ENCODE peak calls at places on chromosome 1, in nine cellular contexts. Y is GM23338, N is hepatocyte, E is neural progenitor cell, P is MM.1S, I is GM23248, F is OCI-LY7, J is HCT116, Z is SK-N-SH. G is an unnamed sample.

GRCh38 chr1:223248001-223248786 is 105.1 kb upstream of the TLR5 start:
- DNase-seq in F (no peak), J (no peak), Y (no peak), E (no peak), P (no peak), I (no peak), Z (no peak), N (no peak), G (no peak)

GRCh38 chr1:94621392-94621791 is 79.8 kb upstream of the F3 start:
- DNase-seq in P (no peak), Y (no peak), F (no peak), Z (peak; percentile 22), I (peak; percentile 30), J (peak; percentile 73), N (peak; percentile 73), E (no peak), G (peak; percentile 95)

GRCh38 chr1:93816970-93817738 is 61.9 kb downstream of the DNTTIP2 start:
- DNase-seq in F (peak; percentile 65), J (no peak), P (no peak), E (no peak), Y (no peak), I (peak; percentile 40), N (peak; percentile 48), Z (peak; percentile 80), G (no peak)

GRCh38 chr1:203551550-203551949 is 57.6 kb downstream of the OPTC start:
- DNase-seq in E (no peak), N (no peak), P (no peak), I (no peak), F (no peak), Z (no peak), J (no peak), Y (no peak), G (peak; percentile 72)

GRCh38 chr1:55140546-55140983 is 74.6 kb downstream of the USP24 start:
- DNase-seq in I (peak; percentile 96), Y (peak; percentile 96), Z (peak; percentile 55), J (peak; percentile 54), E (peak; percentile 91), P (peak; percentile 76), N (peak; percentile 92), F (peak; percentile 76), G (peak; percentile 92)

GRCh38 chr1:242139437-242139836 is 140.5 kb upstream of the MAP1LC3C start:
- DNase-seq in N (no peak), I (no peak), Y (no peak), E (no peak), F (peak; percentile 2), J (no peak), Z (no peak), P (no peak), G (no peak)

GRCh38 chr1:10539411-10540043 is 64.8 kb downstream of the PEX14 start:
- DNase-seq in P (no peak), Y (no peak), E (no peak), J (no peak), N (no peak), I (peak; percentile 59), Z (no peak), F (no peak), G (no peak)

GRCh38 chr1:70075751-70076150 is 129.6 kb downstream of the LRRC40 start:
- DNase-seq in Y (no peak), Z (no peak), J (no peak), P (no peak), E (peak; percentile 13), I (no peak), F (no peak), N (no peak), G (no peak)

GRCh38 chr1:11483581-11484320 is 4.8 kb downstream of the DISP3 start:
- DNase-seq in Z (peak; percentile 81), N (no peak), E (no peak), P (no peak), Y (no peak), J (no peak), I (no peak), F (no peak), G (no peak)

GRCh38 chr1:66283583-66284041 is 250.3 kb upstream of the SGIP1 start:
- DNase-seq in N (no peak), E (no peak), I (peak; percentile 65), Y (no peak), J (no peak), P (peak; percentile 12), Z (no peak), F (no peak), G (peak; percentile 47)

GRCh38 chr1:236471096-236471495 is 52.7 kb upstream of the LGALS8 start:
- DNase-seq in P (no peak), Y (no peak), I (no peak), J (no peak), Z (no peak), E (no peak), F (no peak), N (no peak), G (no peak)

GRCh38 chr1:107572674-107573205 is 392.2 kb downstream of the VAV3 start:
- DNase-seq in I (peak; percentile 96), Z (no peak), Y (no peak), P (no peak), F (no peak), J (no peak), N (peak; percentile 29), E (no peak), G (peak; percentile 92)

DNA sequence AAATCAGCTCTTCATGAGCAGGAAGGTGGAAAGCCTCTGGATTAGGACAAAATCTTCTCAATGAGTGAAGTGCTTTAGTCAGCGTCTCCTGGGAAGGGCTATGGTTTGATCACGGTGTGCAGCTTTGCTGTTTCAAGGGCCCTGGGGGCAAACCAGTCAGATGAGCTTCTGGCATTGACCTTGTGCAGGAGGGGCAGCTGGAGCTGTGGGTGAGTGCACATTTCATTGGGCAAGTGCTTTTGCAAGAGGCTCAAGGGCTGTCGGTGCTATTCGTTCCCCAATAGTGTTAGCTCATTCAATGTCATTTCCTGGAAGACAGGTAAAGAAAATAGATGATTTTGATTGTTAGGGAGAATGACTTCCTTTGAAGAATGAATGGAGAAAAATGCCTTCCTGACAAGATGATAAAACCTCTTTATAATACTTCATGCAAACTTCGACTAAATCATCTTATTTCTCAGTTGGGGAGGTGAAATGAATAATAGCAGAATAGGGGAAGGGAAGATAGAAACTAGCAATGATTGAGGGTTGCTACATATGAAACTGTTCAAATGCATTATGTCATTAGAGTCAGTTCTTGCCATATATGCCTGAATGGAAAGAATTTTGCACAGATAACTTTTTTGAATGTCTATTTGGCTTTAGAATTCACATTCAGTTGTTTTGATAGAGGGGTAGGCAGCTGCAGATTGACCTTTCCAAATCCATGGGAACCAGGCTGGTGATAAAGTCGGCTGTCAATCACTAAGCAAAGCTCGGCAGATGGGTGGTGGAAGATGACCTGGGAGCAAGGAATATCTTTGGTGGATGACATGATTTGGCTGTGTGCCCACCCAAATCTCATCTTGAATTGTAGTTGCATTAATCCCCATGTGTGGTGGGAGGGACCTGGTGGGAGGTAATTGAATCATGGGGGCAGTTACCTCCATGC is 12.9 kb upstream of the DISC1 start:
- DNase-seq in Z (no peak), J (no peak), F (no peak), P (peak; percentile 54), E (no peak), I (no peak), Y (no peak), N (no peak), G (no peak)
- TF ChIP-seq EZH2phosphoT487 in Z (no peak), J (no peak), F (no peak), P (no peak), E (no peak), I (no peak), Y (no peak), N (no peak), G (no peak)

GRCh38 chr1:22818061-22818770 is 107.6 kb downstream of the EPHB2 start:
- DNase-seq in Y (no peak), F (no peak), P (no peak), J (no peak), N (no peak), I (no peak), Z (no peak), E (no peak), G (no peak)

GRCh38 chr1:22821027-22821426 is 110.4 kb downstream of the EPHB2 start:
- DNase-seq in F (no peak), J (no peak), Z (no peak), Y (no peak), P (no peak), N (no peak), E (no peak), I (no peak), G (no peak)

GRCh38 chr1:22817462-22817861 is 106.8 kb downstream of the EPHB2 start:
- DNase-seq in F (no peak), N (no peak), P (no peak), Y (no peak), I (no peak), E (no peak), J (no peak), Z (no peak), G (no peak)

GRCh38 chr1:22816803-22817202 is 106.2 kb downstream of the EPHB2 start:
- DNase-seq in Z (no peak), P (no peak), J (no peak), F (no peak), Y (no peak), I (no peak), E (no peak), N (no peak), G (no peak)

GRCh38 chr1:22819391-22819790 is 108.8 kb downstream of the EPHB2 start:
- DNase-seq in E (no peak), P (no peak), F (no peak), I (no peak), Z (no peak), Y (no peak), N (no peak), J (no peak), G (no peak)
- TF ChIP-seq EZH2phosphoT487 in E (no peak), P (no peak), F (no peak), I (no peak), Z (no peak), Y (no peak), N (no peak), J (no peak), G (no peak)

DNA sequence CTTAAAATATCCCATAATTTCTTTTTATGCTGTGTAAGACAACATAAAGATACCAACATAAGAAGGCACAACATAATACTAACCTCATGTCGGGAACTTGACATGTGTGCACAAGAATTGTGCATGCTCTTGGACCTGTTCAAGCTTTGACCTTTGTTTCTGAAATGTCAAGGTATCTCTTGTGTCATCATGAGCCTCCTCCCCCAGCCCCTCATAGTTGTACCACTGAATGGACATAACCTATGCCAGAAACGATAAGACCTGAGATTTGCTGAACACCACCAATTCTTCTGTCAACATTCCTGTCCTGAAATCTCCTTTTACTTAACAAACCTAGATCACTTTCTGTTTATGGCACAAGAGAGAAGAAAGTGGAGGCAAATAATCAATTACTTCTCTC is 29.4 kb upstream of the PROX1 start:
- DNase-seq in P (no peak), Z (no peak), J (no peak), Y (no peak), F (no peak), N (no peak), I (no peak), E (no peak), G (no peak)
- TF ChIP-seq EZH2phosphoT487 in P (no peak), Z (no peak), J (no peak), Y (no peak), F (no peak), N (no peak), I (no peak), E (no peak), G (no peak)

GRCh38 chr1:85612704-85613361 is 32.3 kb downstream of the CCN1 start:
- DNase-seq in Y (peak; percentile 52), P (peak; percentile 16), E (peak; percentile 33), N (peak; percentile 71), Z (no peak), F (no peak), I (peak; percentile 86), J (no peak), G (peak; percentile 72)
- TF ChIP-seq EZH2phosphoT487 in Y (no peak), P (no peak), E (no peak), N (no peak), Z (no peak), F (no peak), I (no peak), J (no peak), G (no peak)